ENCODE peak calls at places on chromosomes 16 and 17, in five cellular contexts. N, J, T, L and G are unnamed samples.

GRCh38 chr17:78966123-78966813 is 13.5 kb downstream of the LGALS3BP start:
- DNase-seq in J (no peak), N (peak), T (no peak), L (no peak), G (no peak)

GRCh38 chr16:77531741-77532140 is 96.9 kb upstream of the ADAMTS18 start:
- DNase-seq in T (no peak), L (no peak), J (no peak), N (no peak), G (no peak)

GRCh38 chr17:2455956-2456355 is 55.1 kb upstream of the MNT start:
- DNase-seq in T (no peak), J (no peak), L (no peak), N (no peak), G (no peak)

GRCh38 chr17:44223574-44224046 is 4.1 kb upstream of the UBTF start:
- DNase-seq in L (no peak), N (peak), J (peak), T (no peak), G (no peak)

GRCh38 chr17:1965556-1966273 is 59.4 kb downstream of the RTN4RL1 start:
- DNase-seq in T (no peak), J (no peak), L (no peak), N (no peak), G (no peak)

GRCh38 chr17:78140169-78141051 is 5.8 kb upstream of the C17orf99 start:
- DNase-seq in L (peak), T (peak), N (peak), J (peak), G (peak)

GRCh38 chr17:51230306-51230705 is 29.5 kb downstream of the MBTD1 start:
- DNase-seq in J (no peak), T (no peak), N (no peak), L (no peak), G (no peak)

GRCh38 chr17:40191237-40192208 is 14.3 kb downstream of the RAPGEFL1 start:
- DNase-seq in L (peak), J (peak), N (peak), T (peak), G (peak)

GRCh38 chr17:66925811-66926500 is 38.6 kb upstream of the CACNG4 start:
- DNase-seq in T (no peak), J (no peak), N (no peak), L (no peak), G (no peak)

GRCh38 chr17:2396568-2397246 is 4.2 kb downstream of the MNT start:
- DNase-seq in L (peak), J (peak), T (peak), N (peak), G (peak)

GRCh38 chr16:67129422-67129821 is 19.7 kb downstream of the PHAF1 start:
- DNase-seq in L (no peak), J (no peak), N (no peak), T (no peak), G (no peak)

GRCh38 chr16:1181715-1182671 is 29.1 kb downstream of the CACNA1H start:
- DNase-seq in L (peak), J (peak), N (peak), T (peak), G (peak)

GRCh38 chr16:81601601-81602251 is 157.1 kb downstream of the CMIP start:
- DNase-seq in T (no peak), J (no peak), L (no peak), N (no peak), G (no peak)

GRCh38 chr17:78130439-78131101 is at the start of gene TMC8:
- DNase-seq in T (no peak), J (peak), L (peak), N (no peak), G (no peak)

GRCh38 chr16:4140652-4141051 is 24.4 kb upstream of the ADCY9 start:
- DNase-seq in N (no peak), T (no peak), J (no peak), L (no peak), G (no peak)

GRCh38 chr16:22648141-22648540 is 137.4 kb downstream of the NPIPB5 start:
- DNase-seq in N (no peak), T (no peak), L (no peak), J (no peak), G (no peak)

GRCh38 chr17:17712268-17712924 is 31.1 kb downstream of the RAI1 start:
- DNase-seq in T (no peak), J (no peak), N (no peak), L (no peak), G (no peak)

GRCh38 chr17:34156741-34157589 is 98.1 kb upstream of the CCL2 start:
- DNase-seq in T (no peak), J (no peak), L (no peak), N (no peak), G (no peak)

GRCh38 chr16:84950906-84951305 is 60.4 kb downstream of the ZDHHC7 start:
- DNase-seq in T (peak), N (no peak), J (no peak), L (no peak), G (no peak)

DNA sequence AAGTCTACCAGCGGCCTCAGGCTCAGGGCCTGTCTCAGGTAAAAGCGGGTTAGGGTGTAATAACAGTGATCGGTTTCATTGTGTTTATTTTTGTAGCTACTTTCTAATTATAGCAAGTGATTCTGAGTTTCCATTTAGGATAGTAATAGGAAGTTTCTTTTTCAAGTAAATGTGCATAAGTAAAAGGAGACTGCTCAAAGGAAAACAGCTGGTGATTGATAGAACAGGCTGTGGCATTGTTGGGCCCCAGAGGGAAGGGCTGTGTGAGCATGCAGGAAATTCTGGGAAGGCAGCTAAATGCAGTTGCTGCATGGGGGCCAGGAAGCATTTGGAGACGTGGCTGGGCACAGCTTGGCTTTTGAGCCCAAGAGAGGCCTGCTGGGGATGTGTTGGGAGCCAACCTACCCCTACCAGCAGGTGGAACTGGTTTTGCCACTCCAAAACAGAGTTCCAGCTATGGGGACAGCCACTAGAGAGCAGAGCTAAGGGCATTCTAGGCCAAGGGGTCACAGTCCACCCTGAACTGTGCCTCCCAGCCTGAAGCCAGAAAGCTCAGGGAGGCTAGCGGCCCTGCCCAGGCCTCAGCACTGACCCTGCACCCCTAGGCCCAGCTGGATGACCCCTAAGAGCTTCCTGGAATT is 12.6 kb downstream of the SNX20 start:
- DNase-seq in L (peak), J (no peak), T (no peak), N (no peak), G (no peak)
- TF ChIP-seq POLR2A in L (no peak), J (no peak), T (no peak), N (no peak), G (no peak)

GRCh38 chr17:73261952-73262675 is 434 bp upstream of the CPSF4L start:
- DNase-seq in T (no peak), N (no peak), L (peak), J (peak), G (peak)
- TF ChIP-seq EP300 in T (no peak), N (no peak), L (no peak), J (no peak), G (no peak)

GRCh38 chr17:8018436-8018835 is 16.0 kb downstream of the GUCY2D start:
- DNase-seq in J (no peak), L (no peak), N (no peak), T (no peak), G (no peak)

GRCh38 chr17:8014558-8014850 is 12.1 kb downstream of the GUCY2D start:
- DNase-seq in T (no peak), L (no peak), N (no peak), J (no peak), G (peak)

GRCh38 chr17:8015236-8015956 is 13.0 kb downstream of the GUCY2D start:
- DNase-seq in N (no peak), T (no peak), J (no peak), L (no peak), G (peak)

GRCh38 chr17:8015957-8016631 is 13.7 kb downstream of the GUCY2D start:
- DNase-seq in J (peak), N (no peak), L (peak), T (no peak), G (peak)

DNA sequence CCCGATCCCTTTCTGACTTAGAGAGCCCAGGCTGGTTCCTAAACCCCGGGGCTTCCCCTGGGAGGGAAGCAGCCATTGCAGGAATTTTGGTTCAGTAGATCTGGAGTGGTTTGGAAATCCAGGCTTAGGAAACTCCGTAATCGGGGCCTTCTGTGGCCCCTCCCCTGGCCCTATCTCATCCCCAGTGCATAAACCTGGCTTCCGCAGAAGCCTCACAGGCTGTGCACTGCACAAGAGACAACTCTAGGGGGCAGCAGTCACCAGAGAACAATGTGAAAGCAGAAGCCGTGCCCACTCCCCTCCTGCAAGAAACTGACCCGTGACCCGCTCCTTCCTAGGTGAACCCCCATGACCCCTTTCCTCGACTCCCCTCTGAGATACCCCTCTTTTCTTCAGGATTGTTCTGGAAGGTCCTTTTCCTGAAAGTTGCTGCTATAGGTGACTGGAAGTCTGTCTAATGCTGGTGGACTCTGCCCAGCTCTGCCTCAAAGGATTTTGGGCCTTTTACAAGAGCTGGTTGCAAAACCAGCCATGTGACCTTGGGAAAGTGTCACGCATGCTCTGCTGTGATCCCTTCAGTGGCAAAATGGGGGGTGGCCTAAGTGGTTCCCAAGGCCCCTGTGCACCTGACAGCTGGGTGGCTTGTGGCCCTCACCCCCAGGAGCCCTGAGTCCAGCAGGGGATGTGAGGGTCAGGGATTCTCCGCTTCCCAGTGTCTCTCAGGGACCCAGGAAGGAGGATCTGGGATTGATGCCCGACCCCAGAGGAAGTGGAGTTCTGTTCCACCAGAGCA is 14.4 kb downstream of the GUCY2D start:
- DNase-seq in L (peak), N (no peak), T (peak), J (peak), G (peak)
- H3K4me3 ChIP-seq in L (peak), N (peak), T (peak), J (peak), G (peak)

GRCh38 chr17:7221281-7222092 is 1.7 kb downstream of the ACADVL start:
- DNase-seq in N (no peak), T (no peak), L (no peak), J (no peak), G (peak)
- TF ChIP-seq POLR2A in N (no peak), T (no peak), L (no peak), J (no peak), G (no peak)

GRCh38 chr16:24988593-24989338 is 26.4 kb downstream of the ARHGAP17 start:
- DNase-seq in L (peak), J (peak), N (no peak), T (peak), G (no peak)
- TF ChIP-seq EP300 in L (no peak), J (no peak), N (no peak), T (no peak), G (no peak)

GRCh38 chr17:19750835-19751234 is 2.7 kb upstream of the ALDH3A1 start:
- DNase-seq in N (no peak), J (no peak), T (no peak), L (no peak), G (no peak)

GRCh38 chr17:19747159-19747719 is 859 bp downstream of the ALDH3A1 start:
- DNase-seq in T (no peak), J (no peak), L (no peak), N (no peak), G (no peak)

GRCh38 chr17:19750020-19750572 is 2.0 kb upstream of the ALDH3A1 start:
- DNase-seq in N (no peak), L (no peak), T (no peak), J (no peak), G (no peak)

GRCh38 chr17:19747829-19748806 is at the start of gene ALDH3A1:
- DNase-seq in J (peak), T (peak), L (peak), N (no peak), G (no peak)

DNA sequence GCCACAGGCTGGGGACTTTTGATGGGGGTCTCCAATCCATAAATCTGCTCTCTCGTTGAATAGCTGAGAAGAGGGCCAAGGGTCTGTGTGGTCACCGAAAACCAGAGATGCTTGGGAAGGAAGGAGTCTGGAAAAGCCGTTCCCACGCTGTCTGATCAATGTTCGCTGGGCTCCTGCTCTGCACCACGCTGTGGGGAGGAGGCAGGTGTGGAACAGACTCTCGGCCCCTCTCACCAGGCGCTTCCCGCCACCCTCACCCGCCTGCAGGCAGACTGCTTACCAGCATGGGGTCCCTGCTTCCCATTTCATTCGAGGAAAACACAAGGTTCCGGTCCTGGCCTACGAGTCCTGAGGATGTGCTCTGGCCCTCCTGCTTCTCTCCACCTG is 702 bp upstream of the ALDH3A1 start:
- DNase-seq in T (no peak), J (no peak), N (no peak), L (no peak), G (no peak)
- H3K4me3 ChIP-seq in T (peak), J (no peak), N (no peak), L (no peak), G (no peak)

GRCh38 chr16:11566398-11566797 is 20.3 kb downstream of the LITAF start:
- DNase-seq in J (no peak), T (no peak), N (no peak), L (no peak), G (no peak)

GRCh38 chr16:11562941-11563340 is 23.8 kb downstream of the LITAF start:
- DNase-seq in N (no peak), T (no peak), L (no peak), J (no peak), G (no peak)

GRCh38 chr16:11563493-11564040 is 23.2 kb downstream of the LITAF start:
- DNase-seq in J (no peak), N (no peak), L (no peak), T (no peak), G (no peak)

GRCh38 chr16:11564046-11564926 is 22.4 kb downstream of the LITAF start:
- DNase-seq in J (no peak), L (no peak), T (no peak), N (no peak), G (no peak)

GRCh38 chr16:11565665-11566064 is 21.1 kb downstream of the LITAF start:
- DNase-seq in T (no peak), J (no peak), N (no peak), L (no peak), G (no peak)
- TF ChIP-seq POLR2A in T (no peak), J (no peak), N (no peak), L (no peak), G (no peak)

DNA sequence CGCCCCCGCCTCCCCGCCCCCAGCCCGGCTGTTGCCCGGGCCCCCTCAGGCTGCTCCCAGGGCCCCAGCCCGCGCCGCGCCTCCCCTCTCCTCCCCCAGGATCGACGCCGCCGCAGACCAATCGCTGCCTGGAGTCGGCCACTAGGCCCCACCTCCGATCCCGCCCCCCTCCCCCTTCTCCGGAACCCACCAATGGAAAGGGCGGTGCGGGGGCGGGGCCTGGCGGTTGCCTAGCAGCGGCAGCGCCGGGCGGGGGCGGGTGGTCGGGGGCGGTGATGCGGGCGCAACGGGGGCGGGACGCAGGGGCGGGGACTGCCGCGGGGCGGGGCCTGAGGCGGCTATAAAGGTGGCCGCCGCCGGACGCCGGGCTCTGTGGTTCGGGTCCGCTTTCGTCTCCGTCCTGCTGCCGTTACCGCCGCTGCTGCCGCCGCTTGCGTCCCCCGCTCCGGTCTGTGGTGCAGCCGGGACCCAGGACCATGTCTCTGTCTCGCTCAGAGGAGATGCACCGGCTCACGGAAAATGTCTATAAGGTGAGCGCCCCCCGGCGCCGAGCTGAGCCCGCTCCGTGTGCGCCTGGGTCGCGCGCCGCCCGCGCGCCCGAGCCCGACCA is at the start of gene BAIAP2:
- DNase-seq in J (peak), N (peak), T (peak), L (peak), G (peak)
- TF ChIP-seq EP300 in J (no peak), N (no peak), T (no peak), L (no peak), G (no peak)